ENCODE peak calls at places on chromosomes 6 and 20, in nine cellular contexts. A, Z, G, V, F, O, B, P and Q are unnamed samples.

GRCh38 chr20:50317644-50318043 is 127.0 kb downstream of the CEBPB start:
- DNase-seq in F (no peak), A (no peak), O (no peak), B (no peak), P (no peak), Z (no peak), V (no peak), G (no peak), Q (no peak)

GRCh38 chr6:139732451-139732850 is 358.0 kb upstream of the CITED2 start:
- DNase-seq in F (no peak), A (no peak), O (peak; percentile 78), G (no peak), P (no peak), Z (no peak), B (peak; percentile 27), V (peak; percentile 22), Q (no peak)

GRCh38 chr20:18973499-18974173 is 160.1 kb downstream of the SCP2D1 start:
- DNase-seq in O (no peak), A (no peak), F (no peak), P (no peak), V (no peak), G (no peak), Z (no peak), B (peak; percentile 81), Q (no peak)

GRCh38 chr20:32731882-32732266 is 11.4 kb downstream of the COMMD7 start:
- DNase-seq in V (peak; percentile 73), A (no peak), P (no peak), O (no peak), G (no peak), B (no peak), F (no peak), Z (no peak), Q (no peak)

GRCh38 chr6:156901309-156902019 is 124.3 kb downstream of the ARID1B start:
- DNase-seq in B (no peak), O (no peak), V (no peak), Z (no peak), F (no peak), A (no peak), G (no peak), P (no peak), Q (no peak)

GRCh38 chr6:110528051-110528929 is 51.9 kb upstream of the SLC22A16 start:
- DNase-seq in B (no peak), Z (peak; percentile 53), F (no peak), P (no peak), G (peak; percentile 43), A (no peak), O (peak; percentile 88), V (peak; percentile 76), Q (no peak)

GRCh38 chr20:62886709-62887058 is 25.1 kb upstream of the TCFL5 start:
- DNase-seq in P (no peak), Z (no peak), B (no peak), A (no peak), O (no peak), F (no peak), V (no peak), G (no peak), Q (no peak)

GRCh38 chr6:151690303-151690702 is 117.2 kb upstream of the ESR1 start:
- DNase-seq in P (no peak), B (no peak), F (no peak), Z (no peak), G (no peak), A (no peak), V (no peak), O (no peak), Q (no peak)

GRCh38 chr6:13217206-13217905 is 111.0 kb downstream of the TBC1D7 start:
- DNase-seq in O (peak; percentile 34), Z (no peak), G (no peak), B (no peak), P (no peak), A (no peak), V (no peak), F (no peak), Q (no peak)

GRCh38 chr6:2209226-2209809 is 36.1 kb downstream of the GMDS start:
- DNase-seq in B (no peak), Z (peak; percentile 27), O (peak; percentile 30), P (no peak), V (peak; percentile 67), G (no peak), A (no peak), F (peak; percentile 50), Q (no peak)

GRCh38 chr6:159640322-159640721 is 52.7 kb downstream of the SOD2 start:
- DNase-seq in G (no peak), A (no peak), Z (no peak), P (no peak), O (no peak), V (no peak), F (no peak), B (no peak), Q (no peak)

GRCh38 chr6:82078286-82078908 is 169.1 kb downstream of the IBTK start:
- DNase-seq in A (no peak), G (no peak), B (no peak), Z (no peak), O (no peak), F (no peak), V (no peak), P (no peak), Q (no peak)

GRCh38 chr6:82072771-82073170 is 174.8 kb downstream of the IBTK start:
- DNase-seq in F (no peak), V (no peak), A (no peak), O (peak; percentile 79), P (no peak), Z (no peak), B (no peak), G (no peak), Q (peak; percentile 24)

GRCh38 chr6:82080767-82081166 is 166.8 kb downstream of the IBTK start:
- DNase-seq in F (no peak), A (no peak), V (no peak), Z (no peak), P (no peak), O (no peak), G (no peak), B (no peak), Q (no peak)

GRCh38 chr6:82073484-82073883 is 174.1 kb downstream of the IBTK start:
- DNase-seq in Z (no peak), A (no peak), F (no peak), P (no peak), O (no peak), B (no peak), G (no peak), V (no peak), Q (no peak)

GRCh38 chr6:82076855-82077254 is 170.7 kb downstream of the IBTK start:
- DNase-seq in B (no peak), O (no peak), F (no peak), P (no peak), Z (no peak), A (no peak), G (no peak), V (no peak), Q (no peak)
- H3K27ac ChIP-seq in B (no peak overlapping the region), O (no peak overlapping the region), F (no peak overlapping the region), P (no peak overlapping the region), Z (no peak overlapping the region), A (no peak overlapping the region), G (no peak overlapping the region), V (no peak overlapping the region), Q (no peak overlapping the region)

GRCh38 chr20:41321003-41321402 is 3.5 kb upstream of the ZHX3 start:
- DNase-seq in B (no peak), F (no peak), V (no peak), O (no peak), Z (no peak), G (no peak), P (no peak), A (no peak), Q (no peak)

GRCh38 chr20:41317536-41318270 is at the start of gene ZHX3:
- DNase-seq in B (peak; percentile 98), F (peak; percentile 91), O (peak; percentile 94), A (peak; percentile 92), V (peak; percentile 99), P (peak; percentile 97), G (peak; percentile 98), Z (peak; percentile 96), Q (peak; percentile 90)

GRCh38 chr20:41316602-41317535 is 662 bp downstream of the ZHX3 start:
- DNase-seq in F (no peak), B (peak; percentile 84), O (peak; percentile 93), P (peak; percentile 87), V (peak; percentile 81), Z (peak; percentile 82), G (peak; percentile 84), A (peak; percentile 69), Q (peak; percentile 80)

GRCh38 chr20:41316009-41316408 is 1.5 kb downstream of the ZHX3 start:
- DNase-seq in B (no peak), Z (no peak), F (no peak), V (no peak), O (no peak), A (no peak), P (no peak), G (no peak), Q (no peak)

DNA sequence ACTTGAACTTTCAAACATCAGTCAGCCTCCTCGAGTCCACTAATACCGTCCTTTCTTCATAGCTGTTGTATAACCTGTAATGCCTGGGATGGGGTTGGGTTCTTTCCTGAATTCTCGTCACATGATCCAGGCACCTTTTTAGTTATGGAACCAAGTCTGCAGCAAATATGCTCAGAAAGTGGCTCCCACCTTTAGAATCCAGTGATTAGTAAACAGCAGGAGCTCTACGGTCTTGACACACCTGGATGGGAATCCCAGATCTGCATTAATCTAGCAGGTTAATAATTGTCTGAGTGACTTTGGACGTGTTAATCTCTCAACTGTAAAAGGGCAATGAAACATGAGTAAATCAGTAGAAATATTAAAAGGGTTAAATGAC is 729 bp upstream of the ZHX3 start:
- DNase-seq in Z (no peak), B (no peak), A (no peak), F (no peak), G (no peak), V (peak; percentile 32), P (no peak), O (no peak), Q (no peak)
- H3K4me3 ChIP-seq in Z (peak overlapping the region; percentile 34), B (peak overlapping the region; percentile 89), A (peak overlapping the region; percentile 85), F (peak overlapping the region; percentile 55), G (no peak overlapping the region), V (peak overlapping the region; percentile 28), P (peak overlapping the region; percentile 84), O (no peak overlapping the region), Q (peak overlapping the region; percentile 62)

DNA sequence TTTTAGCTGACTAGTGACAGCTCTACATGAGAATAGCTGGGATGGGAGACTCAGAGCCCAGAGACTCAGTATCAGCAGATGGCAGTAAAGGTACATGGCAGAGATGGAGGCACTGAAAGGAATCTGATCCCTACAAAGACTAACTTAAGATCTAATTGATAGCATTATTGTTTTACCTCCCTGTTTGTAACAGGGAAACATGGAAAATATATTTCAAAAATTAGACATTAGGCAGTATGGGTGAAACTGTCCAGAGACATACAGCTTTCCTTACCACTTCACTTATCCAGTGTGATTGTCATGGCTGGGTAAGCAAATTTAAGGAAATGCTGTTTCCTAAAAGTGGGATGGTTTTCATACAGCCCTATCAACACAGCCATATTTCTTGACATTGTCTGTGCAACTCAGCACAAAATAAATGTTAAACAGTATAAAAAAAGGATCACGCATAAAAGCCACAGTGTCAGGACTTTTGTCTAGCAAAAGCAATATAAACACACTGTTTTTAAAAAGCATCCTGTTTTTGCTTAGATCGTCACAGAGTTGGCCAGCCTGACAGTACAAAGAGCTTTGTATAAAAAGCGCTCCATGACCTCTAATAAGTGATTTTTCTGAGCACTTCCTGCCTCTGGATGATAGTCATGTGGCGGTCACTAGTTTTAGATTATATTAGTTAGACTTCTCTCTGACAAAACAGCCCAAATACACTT is 376.9 kb downstream of the PHF3 start:
- DNase-seq in Z (no peak), F (peak; percentile 13), B (no peak), A (no peak), O (peak; percentile 78), G (no peak), P (no peak), V (peak; percentile 73), Q (peak; percentile 55)
- H3K27ac ChIP-seq in Z (no peak overlapping the region), F (no peak overlapping the region), B (no peak overlapping the region), A (peak overlapping the region; percentile 55), O (no peak overlapping the region), G (no peak overlapping the region), P (no peak overlapping the region), V (peak overlapping the region; percentile 6), Q (no peak overlapping the region)

GRCh38 chr6:70843328-70843918 is 113.4 kb downstream of the B3GAT2 start:
- DNase-seq in B (no peak), G (no peak), P (no peak), F (no peak), O (no peak), V (no peak), Z (no peak), A (no peak), Q (no peak)
- H3K4me3 ChIP-seq in B (no peak overlapping the region), G (no peak overlapping the region), P (no peak overlapping the region), F (no peak overlapping the region), O (no peak overlapping the region), V (no peak overlapping the region), Z (no peak overlapping the region), A (no peak overlapping the region), Q (no peak overlapping the region)